ENCODE peak calls at places on chromosomes 7 and 10, in nine cellular contexts. One of them, this sample, is unnamed.

GRCh38 chr10:92387289-92387940 is 96.4 kb downstream of the MARCHF5 start:
- DNase-seq in activated gamma-delta T cell treated with anti-CD3 and anti-CD28 coated beads, Interleukin-2, amount 50 U/mL, for 16 hours: no peak
- DNase-seq in EH: peak; percentile 76
- DNase-seq in head of caudate nucleus: no peak
- DNase-seq in astrocyte of the hippocampus: peak; percentile 84
- DNase-seq in stimulated activated naive CD8-positive, alpha-beta T cell treated with anti-CD3 and anti-CD28 coated beads, Interleukin-15, amount 100 ng/mL, for 72 hours: no peak
- DNase-seq in ovary: no peak
- DNase-seq in NCI-H1105 treated with DMSO at 0.1 percent for 48 hours: no peak
- DNase-seq in foreskin keratinocyte: peak; percentile 41
- DNase-seq in this sample: no peak

GRCh38 chr7:149823631-149824199 is 14.5 kb upstream of the ZNF862 start:
- DNase-seq in stimulated activated naive CD8-positive, alpha-beta T cell treated with anti-CD3 and anti-CD28 coated beads, Interleukin-15, amount 100 ng/mL, for 72 hours: no peak
- DNase-seq in activated gamma-delta T cell treated with anti-CD3 and anti-CD28 coated beads, Interleukin-2, amount 50 U/mL, for 16 hours: no peak
- DNase-seq in head of caudate nucleus: no peak
- DNase-seq in ovary: no peak
- DNase-seq in foreskin keratinocyte: no peak
- DNase-seq in astrocyte of the hippocampus: no peak
- DNase-seq in NCI-H1105 treated with DMSO at 0.1 percent for 48 hours: no peak
- DNase-seq in EH: no peak
- DNase-seq in this sample: no peak

GRCh38 chr10:57786850-57787750 is 480.6 kb downstream of the IPMK start:
- DNase-seq in activated gamma-delta T cell treated with anti-CD3 and anti-CD28 coated beads, Interleukin-2, amount 50 U/mL, for 16 hours: no peak
- DNase-seq in stimulated activated naive CD8-positive, alpha-beta T cell treated with anti-CD3 and anti-CD28 coated beads, Interleukin-15, amount 100 ng/mL, for 72 hours: no peak
- DNase-seq in head of caudate nucleus: no peak
- DNase-seq in NCI-H1105 treated with DMSO at 0.1 percent for 48 hours: no peak
- DNase-seq in astrocyte of the hippocampus: peak; percentile 8
- DNase-seq in ovary: no peak
- DNase-seq in foreskin keratinocyte: no peak
- DNase-seq in EH: no peak
- DNase-seq in this sample: no peak

GRCh38 chr7:129575699-129576098 is 35.8 kb upstream of the NRF1 start:
- DNase-seq in foreskin keratinocyte: no peak
- DNase-seq in NCI-H1105 treated with DMSO at 0.1 percent for 48 hours: no peak
- DNase-seq in EH: no peak
- DNase-seq in head of caudate nucleus: no peak
- DNase-seq in activated gamma-delta T cell treated with anti-CD3 and anti-CD28 coated beads, Interleukin-2, amount 50 U/mL, for 16 hours: no peak
- DNase-seq in astrocyte of the hippocampus: no peak
- DNase-seq in stimulated activated naive CD8-positive, alpha-beta T cell treated with anti-CD3 and anti-CD28 coated beads, Interleukin-15, amount 100 ng/mL, for 72 hours: no peak
- DNase-seq in ovary: no peak
- DNase-seq in this sample: no peak

GRCh38 chr7:20894806-20895205 is 108.1 kb upstream of the SP8 start:
- DNase-seq in ovary: no peak
- DNase-seq in head of caudate nucleus: no peak
- DNase-seq in stimulated activated naive CD8-positive, alpha-beta T cell treated with anti-CD3 and anti-CD28 coated beads, Interleukin-15, amount 100 ng/mL, for 72 hours: no peak
- DNase-seq in NCI-H1105 treated with DMSO at 0.1 percent for 48 hours: no peak
- DNase-seq in astrocyte of the hippocampus: no peak
- DNase-seq in activated gamma-delta T cell treated with anti-CD3 and anti-CD28 coated beads, Interleukin-2, amount 50 U/mL, for 16 hours: no peak
- DNase-seq in foreskin keratinocyte: peak; percentile 62
- DNase-seq in EH: no peak
- DNase-seq in this sample: no peak

GRCh38 chr7:123011766-123012369 is 16.4 kb upstream of the TAS2R16 start:
- DNase-seq in head of caudate nucleus: no peak
- DNase-seq in EH: no peak
- DNase-seq in astrocyte of the hippocampus: no peak
- DNase-seq in foreskin keratinocyte: no peak
- DNase-seq in ovary: no peak
- DNase-seq in activated gamma-delta T cell treated with anti-CD3 and anti-CD28 coated beads, Interleukin-2, amount 50 U/mL, for 16 hours: no peak
- DNase-seq in NCI-H1105 treated with DMSO at 0.1 percent for 48 hours: no peak
- DNase-seq in stimulated activated naive CD8-positive, alpha-beta T cell treated with anti-CD3 and anti-CD28 coated beads, Interleukin-15, amount 100 ng/mL, for 72 hours: no peak
- DNase-seq in this sample: no peak

GRCh38 chr7:12458520-12459131 is 55.0 kb upstream of the VWDE start:
- DNase-seq in activated gamma-delta T cell treated with anti-CD3 and anti-CD28 coated beads, Interleukin-2, amount 50 U/mL, for 16 hours: no peak
- DNase-seq in ovary: no peak
- DNase-seq in foreskin keratinocyte: peak; percentile 39
- DNase-seq in head of caudate nucleus: no peak
- DNase-seq in EH: peak; percentile 40
- DNase-seq in NCI-H1105 treated with DMSO at 0.1 percent for 48 hours: peak; percentile 77
- DNase-seq in stimulated activated naive CD8-positive, alpha-beta T cell treated with anti-CD3 and anti-CD28 coated beads, Interleukin-15, amount 100 ng/mL, for 72 hours: no peak
- DNase-seq in astrocyte of the hippocampus: peak; percentile 73
- DNase-seq in this sample: no peak

GRCh38 chr7:95199779-95200558 is 124.4 kb downstream of the PON1 start:
- DNase-seq in NCI-H1105 treated with DMSO at 0.1 percent for 48 hours: peak; percentile 60
- DNase-seq in stimulated activated naive CD8-positive, alpha-beta T cell treated with anti-CD3 and anti-CD28 coated beads, Interleukin-15, amount 100 ng/mL, for 72 hours: no peak
- DNase-seq in EH: peak; percentile 52
- DNase-seq in activated gamma-delta T cell treated with anti-CD3 and anti-CD28 coated beads, Interleukin-2, amount 50 U/mL, for 16 hours: no peak
- DNase-seq in foreskin keratinocyte: peak; percentile 34
- DNase-seq in astrocyte of the hippocampus: peak; percentile 81
- DNase-seq in ovary: peak; percentile 36
- DNase-seq in head of caudate nucleus: peak; percentile 58
- DNase-seq in this sample: no peak

GRCh38 chr7:40698214-40698920 is 563.6 kb downstream of the SUGCT start:
- DNase-seq in head of caudate nucleus: no peak
- DNase-seq in foreskin keratinocyte: peak; percentile 42
- DNase-seq in NCI-H1105 treated with DMSO at 0.1 percent for 48 hours: no peak
- DNase-seq in activated gamma-delta T cell treated with anti-CD3 and anti-CD28 coated beads, Interleukin-2, amount 50 U/mL, for 16 hours: no peak
- DNase-seq in EH: peak; percentile 63
- DNase-seq in stimulated activated naive CD8-positive, alpha-beta T cell treated with anti-CD3 and anti-CD28 coated beads, Interleukin-15, amount 100 ng/mL, for 72 hours: no peak
- DNase-seq in ovary: no peak
- DNase-seq in astrocyte of the hippocampus: no peak
- DNase-seq in this sample: no peak

GRCh38 chr10:114379631-114380041 is 24.7 kb downstream of the AFAP1L2 start:
- DNase-seq in astrocyte of the hippocampus: no peak
- DNase-seq in ovary: no peak
- DNase-seq in foreskin keratinocyte: no peak
- DNase-seq in NCI-H1105 treated with DMSO at 0.1 percent for 48 hours: no peak
- DNase-seq in stimulated activated naive CD8-positive, alpha-beta T cell treated with anti-CD3 and anti-CD28 coated beads, Interleukin-15, amount 100 ng/mL, for 72 hours: no peak
- DNase-seq in head of caudate nucleus: no peak
- DNase-seq in EH: no peak
- DNase-seq in activated gamma-delta T cell treated with anti-CD3 and anti-CD28 coated beads, Interleukin-2, amount 50 U/mL, for 16 hours: no peak
- DNase-seq in this sample: no peak

GRCh38 chr10:123896217-123896927 is 4.8 kb upstream of the CPXM2 start:
- DNase-seq in NCI-H1105 treated with DMSO at 0.1 percent for 48 hours: peak; percentile 57
- DNase-seq in EH: no peak
- DNase-seq in ovary: no peak
- DNase-seq in foreskin keratinocyte: no peak
- DNase-seq in astrocyte of the hippocampus: no peak
- DNase-seq in head of caudate nucleus: no peak
- DNase-seq in stimulated activated naive CD8-positive, alpha-beta T cell treated with anti-CD3 and anti-CD28 coated beads, Interleukin-15, amount 100 ng/mL, for 72 hours: no peak
- DNase-seq in activated gamma-delta T cell treated with anti-CD3 and anti-CD28 coated beads, Interleukin-2, amount 50 U/mL, for 16 hours: no peak
- DNase-seq in this sample: no peak

GRCh38 chr10:125144693-125145623 is 15.4 kb downstream of the CTBP2 start:
- DNase-seq in EH: peak; percentile 56
- DNase-seq in head of caudate nucleus: peak; percentile 44
- DNase-seq in activated gamma-delta T cell treated with anti-CD3 and anti-CD28 coated beads, Interleukin-2, amount 50 U/mL, for 16 hours: no peak
- DNase-seq in astrocyte of the hippocampus: peak; percentile 52
- DNase-seq in stimulated activated naive CD8-positive, alpha-beta T cell treated with anti-CD3 and anti-CD28 coated beads, Interleukin-15, amount 100 ng/mL, for 72 hours: no peak
- DNase-seq in NCI-H1105 treated with DMSO at 0.1 percent for 48 hours: peak; percentile 28
- DNase-seq in ovary: no peak
- DNase-seq in foreskin keratinocyte: no peak
- DNase-seq in this sample: no peak

GRCh38 chr7:59079-59825 is 133.1 kb upstream of the FAM20C start:
- DNase-seq in ovary: no peak
- DNase-seq in stimulated activated naive CD8-positive, alpha-beta T cell treated with anti-CD3 and anti-CD28 coated beads, Interleukin-15, amount 100 ng/mL, for 72 hours: peak; percentile 6
- DNase-seq in astrocyte of the hippocampus: no peak
- DNase-seq in activated gamma-delta T cell treated with anti-CD3 and anti-CD28 coated beads, Interleukin-2, amount 50 U/mL, for 16 hours: no peak
- DNase-seq in head of caudate nucleus: no peak
- DNase-seq in NCI-H1105 treated with DMSO at 0.1 percent for 48 hours: no peak
- DNase-seq in foreskin keratinocyte: no peak
- DNase-seq in EH: no peak
- DNase-seq in this sample: no peak

GRCh38 chr7:155051355-155051754 is 18.8 kb upstream of the HTR5A start:
- DNase-seq in activated gamma-delta T cell treated with anti-CD3 and anti-CD28 coated beads, Interleukin-2, amount 50 U/mL, for 16 hours: no peak
- DNase-seq in foreskin keratinocyte: no peak
- DNase-seq in stimulated activated naive CD8-positive, alpha-beta T cell treated with anti-CD3 and anti-CD28 coated beads, Interleukin-15, amount 100 ng/mL, for 72 hours: no peak
- DNase-seq in head of caudate nucleus: no peak
- DNase-seq in EH: no peak
- DNase-seq in NCI-H1105 treated with DMSO at 0.1 percent for 48 hours: no peak
- DNase-seq in ovary: no peak
- DNase-seq in astrocyte of the hippocampus: no peak
- DNase-seq in this sample: no peak

GRCh38 chr7:134420509-134421125 is 38.3 kb downstream of the AKR1B1 start:
- DNase-seq in stimulated activated naive CD8-positive, alpha-beta T cell treated with anti-CD3 and anti-CD28 coated beads, Interleukin-15, amount 100 ng/mL, for 72 hours: no peak
- DNase-seq in ovary: no peak
- DNase-seq in NCI-H1105 treated with DMSO at 0.1 percent for 48 hours: peak; percentile 48
- DNase-seq in head of caudate nucleus: peak; percentile 60
- DNase-seq in astrocyte of the hippocampus: peak; percentile 75
- DNase-seq in foreskin keratinocyte: peak; percentile 45
- DNase-seq in activated gamma-delta T cell treated with anti-CD3 and anti-CD28 coated beads, Interleukin-2, amount 50 U/mL, for 16 hours: no peak
- DNase-seq in EH: peak; percentile 66
- DNase-seq in this sample: no peak

GRCh38 chr7:139976838-139977656 is 85.7 kb downstream of the PARP12 start:
- DNase-seq in ovary: no peak
- DNase-seq in stimulated activated naive CD8-positive, alpha-beta T cell treated with anti-CD3 and anti-CD28 coated beads, Interleukin-15, amount 100 ng/mL, for 72 hours: no peak
- DNase-seq in astrocyte of the hippocampus: no peak
- DNase-seq in EH: no peak
- DNase-seq in head of caudate nucleus: no peak
- DNase-seq in foreskin keratinocyte: no peak
- DNase-seq in NCI-H1105 treated with DMSO at 0.1 percent for 48 hours: no peak
- DNase-seq in activated gamma-delta T cell treated with anti-CD3 and anti-CD28 coated beads, Interleukin-2, amount 50 U/mL, for 16 hours: no peak
- DNase-seq in this sample: no peak

GRCh38 chr7:25611196-25611595 is 382.9 kb upstream of the NPVF start:
- DNase-seq in activated gamma-delta T cell treated with anti-CD3 and anti-CD28 coated beads, Interleukin-2, amount 50 U/mL, for 16 hours: no peak
- DNase-seq in ovary: no peak
- DNase-seq in EH: no peak
- DNase-seq in foreskin keratinocyte: no peak
- DNase-seq in astrocyte of the hippocampus: peak; percentile 30
- DNase-seq in head of caudate nucleus: no peak
- DNase-seq in stimulated activated naive CD8-positive, alpha-beta T cell treated with anti-CD3 and anti-CD28 coated beads, Interleukin-15, amount 100 ng/mL, for 72 hours: no peak
- DNase-seq in NCI-H1105 treated with DMSO at 0.1 percent for 48 hours: no peak
- DNase-seq in this sample: no peak

GRCh38 chr7:19747740-19748339 is 25.6 kb downstream of the TMEM196 start:
- DNase-seq in head of caudate nucleus: no peak
- DNase-seq in ovary: no peak
- DNase-seq in astrocyte of the hippocampus: peak; percentile 58
- DNase-seq in stimulated activated naive CD8-positive, alpha-beta T cell treated with anti-CD3 and anti-CD28 coated beads, Interleukin-15, amount 100 ng/mL, for 72 hours: no peak
- DNase-seq in EH: peak; percentile 15
- DNase-seq in foreskin keratinocyte: peak; percentile 19
- DNase-seq in NCI-H1105 treated with DMSO at 0.1 percent for 48 hours: peak; percentile 65
- DNase-seq in activated gamma-delta T cell treated with anti-CD3 and anti-CD28 coated beads, Interleukin-2, amount 50 U/mL, for 16 hours: no peak
- DNase-seq in this sample: no peak

GRCh38 chr7:138837627-138838026 is 39.6 kb upstream of the ATP6V0A4 start:
- DNase-seq in stimulated activated naive CD8-positive, alpha-beta T cell treated with anti-CD3 and anti-CD28 coated beads, Interleukin-15, amount 100 ng/mL, for 72 hours: no peak
- DNase-seq in astrocyte of the hippocampus: no peak
- DNase-seq in EH: no peak
- DNase-seq in head of caudate nucleus: no peak
- DNase-seq in foreskin keratinocyte: no peak
- DNase-seq in ovary: peak; percentile 20
- DNase-seq in NCI-H1105 treated with DMSO at 0.1 percent for 48 hours: peak; percentile 78
- DNase-seq in activated gamma-delta T cell treated with anti-CD3 and anti-CD28 coated beads, Interleukin-2, amount 50 U/mL, for 16 hours: no peak
- DNase-seq in this sample: no peak

GRCh38 chr10:116809528-116810500 is 39.5 kb upstream of the ENO4 start:
- DNase-seq in activated gamma-delta T cell treated with anti-CD3 and anti-CD28 coated beads, Interleukin-2, amount 50 U/mL, for 16 hours: no peak
- DNase-seq in EH: no peak
- DNase-seq in head of caudate nucleus: no peak
- DNase-seq in foreskin keratinocyte: peak; percentile 4
- DNase-seq in NCI-H1105 treated with DMSO at 0.1 percent for 48 hours: peak; percentile 68
- DNase-seq in ovary: no peak
- DNase-seq in stimulated activated naive CD8-positive, alpha-beta T cell treated with anti-CD3 and anti-CD28 coated beads, Interleukin-15, amount 100 ng/mL, for 72 hours: no peak
- DNase-seq in astrocyte of the hippocampus: no peak
- DNase-seq in this sample: no peak

This sample was measured in posterior cingulate gyrus.